ENCODE peak calls at places on chromosomes 7 and 10, in ten cellular contexts. M, Y, L, F, W, G, P, N, O and A are unnamed samples.

GRCh38 chr10:132616170-132616994 is 78.8 kb downstream of the INPP5A start:
- DNase-seq in M (no peak), Y (no peak), L (no peak), F (peak), W (no peak), G (no peak), P (no peak), N (no peak), O (no peak), A (no peak)

GRCh38 chr10:87054373-87055295 is 34.5 kb downstream of the FAM25A start:
- DNase-seq in M (no peak), Y (no peak), L (no peak), F (no peak), W (peak), G (no peak), P (no peak), N (peak), O (no peak), A (no peak)

GRCh38 chr7:45698527-45699309 is 124.5 kb downstream of the ADCY1 start:
- DNase-seq in M (no peak), Y (no peak), L (no peak), F (no peak), W (no peak), G (no peak), P (no peak), N (no peak), O (no peak), A (no peak)

GRCh38 chr10:71708301-71708703 is 11.3 kb downstream of the C10orf105 start:
- DNase-seq in M (peak), Y (peak), L (no peak), F (peak), W (peak), G (peak), P (peak), N (no peak), O (no peak), A (no peak)

GRCh38 chr7:114659409-114659808 is 244.8 kb downstream of the FOXP2 start:
- DNase-seq in M (no peak), Y (no peak), L (no peak), F (no peak), W (no peak), G (no peak), P (no peak), N (no peak), O (no peak), A (no peak)

GRCh38 chr10:93267521-93267920 is 193.8 kb downstream of the CYP26A1 start:
- DNase-seq in M (no peak), Y (peak), L (no peak), F (no peak), W (no peak), G (no peak), P (no peak), N (no peak), O (no peak), A (no peak)

GRCh38 chr10:86295351-86295750 is 71.2 kb downstream of the GRID1 start:
- DNase-seq in M (no peak), Y (no peak), L (no peak), F (no peak), W (no peak), G (peak), P (no peak), N (no peak), O (no peak), A (no peak)

GRCh38 chr10:11147723-11148122 is 130.1 kb downstream of the CELF2 start:
- DNase-seq in M (no peak), Y (no peak), L (no peak), F (peak), W (no peak), G (no peak), P (no peak), N (no peak), O (no peak), A (no peak)

GRCh38 chr10:120806081-120806480 is 45.1 kb upstream of the WDR11 start:
- DNase-seq in M (no peak), Y (no peak), L (no peak), F (no peak), W (no peak), G (no peak), P (no peak), N (no peak), O (no peak), A (no peak)